ENCODE peak calls at places on chromosomes 1 and 21, in eight cellular contexts. B, P, J, O, Q, E, S and X are unnamed samples.

GRCh38 chr1:51575406-51576084 is 41.3 kb upstream of the OSBPL9 start:
- DNase-seq in B (no peak), Q (no peak), O (no peak), S (no peak), P (no peak), J (no peak), E (no peak), X (no peak)

GRCh38 chr1:221766210-221766609 is 24.3 kb upstream of the DUSP10 start:
- DNase-seq in B (no peak), J (peak), S (no peak), E (no peak), P (no peak), Q (no peak), O (no peak), X (no peak)

GRCh38 chr1:66265796-66266195 is 268.2 kb upstream of the SGIP1 start:
- DNase-seq in Q (no peak), P (no peak), E (no peak), S (no peak), J (no peak), B (no peak), O (no peak), X (no peak)

GRCh38 chr1:208536176-208536575 is 292.0 kb upstream of the PLXNA2 start:
- DNase-seq in E (no peak), S (no peak), J (no peak), P (no peak), Q (no peak), B (no peak), O (peak), X (peak)

GRCh38 chr1:48572632-48573258 is 100.7 kb upstream of the SPATA6 start:
- DNase-seq in Q (peak), P (peak), E (peak), J (peak), B (no peak), O (peak), S (peak), X (no peak)

GRCh38 chr1:184826001-184826400 is 71.3 kb upstream of the EDEM3 start:
- DNase-seq in O (no peak), P (no peak), Q (no peak), S (no peak), E (no peak), J (no peak), B (no peak), X (no peak)

GRCh38 chr1:85325920-85326319 is 49.5 kb upstream of the BCL10 start:
- DNase-seq in J (no peak), S (no peak), B (no peak), P (no peak), Q (peak), E (peak), O (no peak), X (no peak)

GRCh38 chr1:245605480-245606156 is 450.8 kb downstream of the KIF26B start:
- DNase-seq in E (no peak), O (no peak), S (no peak), J (no peak), B (no peak), P (no peak), Q (no peak), X (peak)

GRCh38 chr1:19029191-19030085 is 73.0 kb upstream of the IFFO2 start:
- DNase-seq in O (no peak), S (peak), J (peak), E (peak), B (no peak), P (no peak), Q (no peak), X (no peak)

GRCh38 chr1:164754088-164754600 is 195.2 kb downstream of the PBX1 start:
- DNase-seq in B (no peak), S (no peak), E (peak), P (no peak), J (no peak), Q (peak), O (no peak), X (no peak)

GRCh38 chr1:111199329-111199728 is 1.1 kb downstream of the DENND2D start:
- DNase-seq in S (peak), P (no peak), O (no peak), B (no peak), J (no peak), E (no peak), Q (no peak), X (no peak)

GRCh38 chr1:87787551-87787950 is 458.9 kb downstream of the LMO4 start:
- DNase-seq in S (no peak), J (no peak), O (no peak), Q (no peak), E (peak), P (no peak), B (no peak), X (no peak)

GRCh38 chr1:31003613-31004230 is 61.8 kb downstream of the PUM1 start:
- DNase-seq in S (no peak), E (no peak), Q (no peak), O (no peak), J (no peak), P (no peak), B (no peak), X (no peak)

GRCh38 chr1:85501355-85501898 is 36.5 kb upstream of the DDAH1 start:
- DNase-seq in Q (no peak), E (no peak), P (no peak), S (no peak), B (no peak), J (no peak), O (no peak), X (no peak)

GRCh38 chr1:26122988-26123973 is 11.7 kb downstream of the PDIK1L start:
- DNase-seq in O (no peak), S (peak), Q (no peak), E (peak), P (no peak), B (no peak), J (no peak), X (no peak)

GRCh38 chr21:45494135-45494850 is 47.9 kb downstream of the SLC19A1 start:
- DNase-seq in S (no peak), J (no peak), B (no peak), E (no peak), O (no peak), P (no peak), Q (no peak), X (no peak)

GRCh38 chr1:223634423-223634822 is 31.1 kb downstream of the CAPN8 start:
- DNase-seq in S (no peak), E (no peak), B (no peak), J (no peak), O (no peak), P (no peak), Q (no peak), X (no peak)

GRCh38 chr1:112797221-112797620 is 82.1 kb upstream of the PPM1J start:
- DNase-seq in Q (no peak), O (no peak), E (no peak), S (no peak), J (no peak), B (no peak), P (no peak), X (no peak)

GRCh38 chr1:6096243-6097116 is 50.8 kb downstream of the KCNAB2 start:
- DNase-seq in B (no peak), O (no peak), S (no peak), P (no peak), J (no peak), Q (no peak), E (no peak), X (no peak)

GRCh38 chr21:14956826-14957225 is 108.0 kb downstream of the NRIP1 start:
- DNase-seq in P (no peak), B (no peak), E (peak), S (no peak), O (no peak), J (no peak), Q (no peak), X (no peak)

GRCh38 chr1:113058861-113059441 is 14.0 kb upstream of the LRIG2 start:
- DNase-seq in S (no peak), O (peak), J (no peak), P (no peak), Q (no peak), B (no peak), E (no peak), X (peak)

GRCh38 chr1:43527111-43527878 is 3.4 kb upstream of the PTPRF start:
- DNase-seq in B (no peak), O (no peak), S (no peak), E (no peak), Q (no peak), J (no peak), P (no peak), X (no peak)